ENCODE peak calls at places on chromosome 2, in eight cellular contexts. I is HCT116; C is activated effector memory CD4-positive, alpha-beta T cell treated with anti-CD3 and anti-CD28 coated beads, Interleukin-2, amount 50 U/mL, for 16 hours; X is EL; K is activated CD4-positive, alpha-beta T cell treated with anti-CD3 and anti-CD28 coated beads, Interleukin-2, amount 10 ng/mL, durations not matched to agents 7 days and 5 days; O is amygdala; A is effector memory CD4-positive, alpha-beta T cell; P is AG08395. G is an unnamed sample.
A peak's percentile ranks its signal among the peaks of the same experiment; 100 is the strongest.

GRCh38 chr2:61222567-61222966 is 60.6 kb downstream of the C2orf74 start:
- DNase-seq in C (no peak), X (no peak), K (no peak), P (no peak), O (no peak), A (no peak), I (no peak), G (no peak)

GRCh38 chr2:10303174-10303633 is 500 bp downstream of the HPCAL1 start:
- DNase-seq in I (no peak), C (peak; percentile 71), A (no peak), P (no peak), O (no peak), X (no peak), K (peak; percentile 39), G (no peak)

GRCh38 chr2:179393481-179393880 is 128.8 kb upstream of the SESTD1 start:
- DNase-seq in A (no peak), I (no peak), O (no peak), P (no peak), K (no peak), X (peak; percentile 59), C (no peak), G (no peak)

GRCh38 chr2:177393381-177393780 is 808 bp downstream of the AGPS start:
- DNase-seq in O (no peak), C (no peak), A (no peak), I (no peak), X (peak; percentile 6), P (no peak), K (peak; percentile 11), G (no peak)

GRCh38 chr2:115163572-115163971 is 721.1 kb downstream of the DPP10 start:
- DNase-seq in I (no peak), P (no peak), K (no peak), O (no peak), C (no peak), A (no peak), X (no peak), G (no peak)

GRCh38 chr2:224017976-224018375 is 21.1 kb downstream of the SERPINE2 start:
- DNase-seq in P (no peak), C (no peak), O (no peak), I (no peak), X (no peak), K (no peak), A (no peak), G (no peak)

GRCh38 chr2:81304154-81304830 is 999.7 kb upstream of the LRRTM1 start:
- DNase-seq in X (no peak), K (no peak), A (no peak), C (no peak), P (no peak), I (peak; percentile 85), O (no peak), G (no peak)

GRCh38 chr2:20524412-20525040 is 77.7 kb downstream of the RHOB start:
- DNase-seq in P (no peak), K (no peak), A (no peak), X (no peak), O (peak; percentile 42), C (no peak), I (no peak), G (no peak)

GRCh38 chr2:180010701-180011100 is 3.6 kb upstream of the CWC22 start:
- DNase-seq in P (no peak), X (peak; percentile 28), I (no peak), O (no peak), C (no peak), A (no peak), K (no peak), G (no peak)

GRCh38 chr2:10326151-10326616 is 23.5 kb downstream of the HPCAL1 start:
- DNase-seq in A (no peak), K (no peak), I (no peak), X (no peak), O (no peak), C (no peak), P (no peak), G (no peak)

GRCh38 chr2:32865399-32866068 is 81.2 kb upstream of the LTBP1 start:
- DNase-seq in A (no peak), X (peak; percentile 95), I (peak; percentile 43), O (no peak), P (peak; percentile 86), K (no peak), C (no peak), G (peak; percentile 85)

GRCh38 chr2:16635796-16636699 is 29.6 kb downstream of the CYRIA start:
- DNase-seq in O (peak; percentile 39), P (peak; percentile 11), C (no peak), I (no peak), K (no peak), A (no peak), X (no peak), G (no peak)

GRCh38 chr2:102803041-102803896 is 41.4 kb downstream of the TMEM182 start:
- DNase-seq in I (no peak), P (no peak), C (no peak), O (no peak), A (no peak), K (peak; percentile 8), X (no peak), G (no peak)

GRCh38 chr2:36058953-36059352 is 296.6 kb upstream of the CRIM1 start:
- DNase-seq in P (no peak), I (no peak), A (no peak), C (no peak), X (no peak), O (no peak), K (no peak), G (no peak)

GRCh38 chr2:173978447-173978846 is 13.3 kb upstream of the SP3 start:
- DNase-seq in X (no peak), P (no peak), C (no peak), I (no peak), K (no peak), O (no peak), A (no peak), G (no peak)

GRCh38 chr2:159807183-159808037 is 9.4 kb upstream of the CD302 start:
- DNase-seq in A (no peak), I (peak; percentile 52), C (no peak), O (no peak), P (peak; percentile 71), K (peak; percentile 14), X (peak; percentile 54), G (no peak)

GRCh38 chr2:128781166-128781887 is 462.7 kb upstream of the HS6ST1 start:
- DNase-seq in P (no peak), K (no peak), X (no peak), A (no peak), I (no peak), O (no peak), C (peak; percentile 27), G (no peak)

GRCh38 chr2:26598336-26599006 is 42.7 kb downstream of the CIB4 start:
- DNase-seq in A (no peak), P (no peak), K (no peak), C (peak; percentile 48), I (no peak), O (no peak), X (no peak), G (no peak)

GRCh38 chr2:165425556-165425955 is 43.9 kb upstream of the CSRNP3 start:
- DNase-seq in A (no peak), O (no peak), P (no peak), K (no peak), X (no peak), I (no peak), C (no peak), G (no peak)

GRCh38 chr2:212005077-212005671 is 533.4 kb downstream of the ERBB4 start:
- DNase-seq in O (no peak), C (no peak), K (no peak), I (peak; percentile 57), X (peak; percentile 36), A (no peak), P (no peak), G (no peak)

GRCh38 chr2:45182667-45183620 is 173.7 kb upstream of the SIX2 start:
- DNase-seq in C (no peak), X (no peak), I (no peak), O (no peak), K (no peak), P (no peak), A (no peak), G (no peak)

GRCh38 chr2:175576875-175577274 is 395.4 kb upstream of the ATP5MC3 start:
- DNase-seq in P (no peak), K (no peak), O (no peak), C (no peak), I (no peak), A (no peak), X (no peak), G (no peak)

GRCh38 chr2:38274286-38275276 is 102.5 kb downstream of the ATL2 start:
- DNase-seq in X (peak; percentile 74), C (no peak), I (peak; percentile 79), O (no peak), A (no peak), P (peak; percentile 75), K (peak; percentile 56), G (peak; percentile 37)

GRCh38 chr2:75375646-75376582 is 176.6 kb upstream of the TACR1 start:
- DNase-seq in X (peak; percentile 73), O (no peak), P (peak; percentile 42), I (no peak), C (no peak), A (no peak), K (no peak), G (no peak)